ENCODE peak calls at places on chromosomes 3 and 15, in five cellular contexts. Q is A549, A is H1, C is suprapubic skin, U is stomach. K is an unnamed sample.

GRCh38 chr3:117600112-117600511 is 890.5 kb downstream of the TUSC7 start:
- DNase-seq in Q (no peak), A (no peak), C (no peak), U (peak; percentile 37), K (no peak)

GRCh38 chr3:111850481-111850880 is 8.6 kb upstream of the PHLDB2 start:
- DNase-seq in Q (peak; percentile 25), A (no peak), C (no peak), U (no peak), K (no peak)

GRCh38 chr15:77527831-77528231 is 104.9 kb downstream of the LINGO1 start:
- DNase-seq in Q (no peak), A (no peak), C (no peak), U (no peak), K (peak; percentile 46)

GRCh38 chr3:14374444-14374883 is 27.9 kb upstream of the SLC6A6 start:
- DNase-seq in Q (no peak), A (no peak), C (no peak), U (no peak), K (no peak)

GRCh38 chr3:98730338-98730737 is 32.8 kb upstream of the ST3GAL6 start:
- DNase-seq in Q (no peak), A (no peak), C (no peak), U (no peak), K (no peak)

GRCh38 chr15:90046846-90047481 is 45.8 kb downstream of the ZNF710 start:
- DNase-seq in Q (no peak), A (no peak), C (no peak), U (peak; percentile 86), K (no peak)

GRCh38 chr15:64706011-64706911 is 69.1 kb downstream of the RBPMS2 start:
- DNase-seq in Q (no peak), A (no peak), C (no peak), U (no peak), K (no peak)

GRCh38 chr15:29516929-29517328 is 247.3 kb upstream of the NSMCE3 start:
- DNase-seq in Q (no peak), A (no peak), C (no peak), U (no peak), K (no peak)

GRCh38 chr15:55197362-55197705 is 593 bp upstream of the RSL24D1 start:
- DNase-seq in Q (no peak), A (no peak), C (no peak), U (no peak), K (no peak)

GRCh38 chr3:55868347-55868746 is 381.2 kb upstream of the WNT5A start:
- DNase-seq in Q (no peak), A (no peak), C (no peak), U (no peak), K (no peak)

GRCh38 chr3:159781867-159782266 is 206.8 kb upstream of the IL12A start:
- DNase-seq in Q (no peak), A (no peak), C (no peak), U (no peak), K (no peak)

GRCh38 chr3:133934996-133935842 is 39.5 kb upstream of the RAB6B start:
- DNase-seq in Q (no peak), A (peak; percentile 17), C (peak; percentile 70), U (peak; percentile 23), K (no peak)

GRCh38 chr3:167839460-167839859 is 103.9 kb downstream of the SERPINI1 start:
- DNase-seq in Q (no peak), A (no peak), C (no peak), U (no peak), K (no peak)

GRCh38 chr15:40909662-40910625 is 15.7 kb downstream of the VPS18 start:
- DNase-seq in Q (no peak), A (no peak), C (no peak), U (no peak), K (no peak)

GRCh38 chr3:35670408-35670807 is 31.1 kb downstream of the ARPP21 start:
- DNase-seq in Q (no peak), A (no peak), C (no peak), U (no peak), K (no peak)

GRCh38 chr3:133986302-133986701 is 43.4 kb downstream of the SLCO2A1 start:
- DNase-seq in Q (no peak), A (no peak), C (no peak), U (no peak), K (no peak)

GRCh38 chr3:185989511-185989910 is 51.7 kb upstream of the TRA2B start:
- DNase-seq in Q (no peak), A (no peak), C (no peak), U (no peak), K (no peak)

GRCh38 chr3:119555929-119556328 is 3.5 kb downstream of the CD80 start:
- DNase-seq in Q (no peak), A (no peak), C (no peak), U (no peak), K (no peak)

GRCh38 chr3:197256104-197256503 is 42.3 kb downstream of the DLG1 start:
- DNase-seq in Q (no peak), A (no peak), C (no peak), U (no peak), K (no peak)

DNA sequence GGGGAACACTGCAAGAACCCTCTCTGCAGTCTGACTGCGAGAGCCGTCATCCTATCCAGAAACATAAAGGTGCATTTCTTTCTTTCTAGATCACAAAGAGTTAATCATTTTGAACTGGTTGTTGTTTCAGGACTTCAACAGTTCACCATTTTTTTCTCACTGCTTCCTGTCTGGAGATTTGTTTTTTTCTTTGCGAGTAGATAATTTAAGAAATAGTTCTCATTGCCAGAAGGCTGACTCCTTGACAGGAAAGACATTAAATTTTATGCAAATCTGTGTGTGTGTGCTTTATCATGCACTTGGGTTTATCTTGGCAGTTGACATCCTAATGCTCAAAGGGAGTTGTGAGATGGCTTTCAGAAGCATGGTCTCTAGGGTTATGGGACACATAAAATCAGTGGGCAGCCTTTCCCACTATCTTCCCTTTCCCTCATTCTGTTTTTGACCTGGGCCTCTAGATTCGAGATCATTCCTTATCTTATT is 123.5 kb upstream of the TBL1XR1 start:
- DNase-seq in Q (no peak), A (no peak), C (no peak), U (no peak), K (no peak)
- TF ChIP-seq EP300 in Q (no peak), A (no peak), C (no peak), U (no peak), K (no peak)

GRCh38 chr3:127815641-127816605 is 6.4 kb downstream of the MGLL start:
- DNase-seq in Q (no peak), A (no peak), C (no peak), U (peak; percentile 33), K (no peak)

GRCh38 chr3:127819656-127820055 is 2.7 kb downstream of the MGLL start:
- DNase-seq in Q (no peak), A (no peak), C (no peak), U (no peak), K (no peak)

GRCh38 chr3:127816783-127817182 is 5.5 kb downstream of the MGLL start:
- DNase-seq in Q (no peak), A (no peak), C (no peak), U (no peak), K (no peak)

GRCh38 chr3:127819086-127819485 is 3.2 kb downstream of the MGLL start:
- DNase-seq in Q (no peak), A (no peak), C (no peak), U (no peak), K (no peak)

DNA sequence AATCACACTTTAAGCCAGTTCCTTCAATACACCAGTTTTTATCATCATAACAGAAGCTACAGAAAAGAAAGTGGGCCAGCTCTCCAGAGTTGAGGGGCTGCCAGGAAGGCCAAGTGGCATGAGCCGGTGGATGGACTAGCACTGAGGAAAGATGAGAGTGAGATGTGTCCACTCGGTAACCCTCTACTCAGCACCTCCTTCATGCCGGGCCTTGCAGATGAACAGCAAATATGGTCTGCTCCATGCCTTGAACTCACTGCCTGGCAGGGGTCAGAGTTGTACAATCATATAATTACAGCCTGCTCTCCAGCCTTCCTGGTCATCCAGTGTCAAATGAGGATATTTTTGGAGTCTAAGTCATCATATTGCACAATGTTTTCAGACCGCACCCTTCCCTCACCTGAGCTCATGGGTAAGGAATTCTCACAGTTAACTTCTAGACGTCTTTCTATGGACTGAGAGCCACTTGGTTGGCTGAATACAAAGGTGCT is 4.9 kb downstream of the MGLL start:
- DNase-seq in Q (peak; percentile 85), A (no peak), C (no peak), U (no peak), K (no peak)
- TF ChIP-seq EP300 in Q (no peak), A (no peak), C (no peak), U (no peak), K (no peak)

GRCh38 chr3:130242850-130243569 is 102.5 kb upstream of the COL6A5 start:
- DNase-seq in Q (peak; percentile 6), A (no peak), C (no peak), U (no peak), K (no peak)
- TF ChIP-seq EP300 in Q (no peak), A (no peak), C (no peak), U (no peak), K (no peak)

GRCh38 chr3:50044976-50045375 is 43.7 kb upstream of the RBM5 start:
- DNase-seq in Q (no peak), A (no peak), C (no peak), U (no peak), K (no peak)

GRCh38 chr3:50047426-50047825 is 41.3 kb upstream of the RBM5 start:
- DNase-seq in Q (no peak), A (no peak), C (no peak), U (no peak), K (no peak)

DNA sequence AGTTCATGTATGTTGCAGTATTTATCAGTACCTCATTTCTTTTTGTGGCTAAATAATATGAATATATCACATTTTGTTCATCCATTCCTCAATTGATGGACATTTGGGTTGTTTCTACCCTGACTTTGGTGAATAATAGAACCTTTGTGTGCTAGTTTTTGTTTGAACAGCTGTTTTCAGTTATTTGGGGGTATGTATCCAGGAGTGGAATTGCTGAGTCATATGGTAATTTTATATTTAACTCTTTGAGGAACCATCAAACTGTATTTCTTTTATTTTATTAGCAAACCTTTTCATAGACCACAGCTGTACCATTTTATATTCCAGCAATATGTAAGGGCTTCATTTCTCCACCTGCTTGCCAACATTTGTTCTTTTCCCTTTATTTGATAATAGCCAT is 38.4 kb upstream of the RBM5 start:
- DNase-seq in Q (no peak), A (no peak), C (no peak), U (no peak), K (no peak)
- TF ChIP-seq EP300 in Q (no peak), A (no peak), C (no peak), U (no peak), K (no peak)

K was measured in ovary.